ENCODE peak calls at places on chromosomes 6 and 20, in five cellular contexts. One of them, this sample, is unnamed. For H3K4me1, the result is how much of the 10 kb centered on the place peaks cover.

GRCh38 chr20:61802721-61803311 is 262.9 kb downstream of the TAF4 start:
- DNase-seq in psoas muscle: no peak
- DNase-seq in HCT116: no peak
- DNase-seq in astrocyte: no peak
- DNase-seq in lung: no peak
- DNase-seq in this sample: peak

GRCh38 chr20:50693001-50693400 is 1.7 kb upstream of the RIPOR3 start:
- DNase-seq in psoas muscle: no peak
- DNase-seq in HCT116: no peak
- DNase-seq in astrocyte: no peak
- DNase-seq in lung: no peak
- DNase-seq in this sample: no peak

GRCh38 chr6:44052419-44053011 is 74.7 kb downstream of the MRPL14 start:
- DNase-seq in psoas muscle: peak
- DNase-seq in HCT116: no peak
- DNase-seq in astrocyte: peak
- DNase-seq in lung: no peak
- DNase-seq in this sample: no peak

GRCh38 chr20:16145919-16146318 is 427.3 kb downstream of the KIF16B start:
- DNase-seq in psoas muscle: no peak
- DNase-seq in HCT116: no peak
- DNase-seq in astrocyte: no peak
- DNase-seq in lung: no peak
- DNase-seq in this sample: no peak

GRCh38 chr6:63813531-63813930 is 177.9 kb downstream of the PHF3 start:
- DNase-seq in psoas muscle: no peak
- DNase-seq in HCT116: no peak
- DNase-seq in astrocyte: no peak
- DNase-seq in lung: no peak
- DNase-seq in this sample: no peak

GRCh38 chr6:28225056-28225834 is at the start of gene ZSCAN9:
- DNase-seq in psoas muscle: peak
- DNase-seq in HCT116: peak
- DNase-seq in astrocyte: peak
- DNase-seq in lung: peak
- DNase-seq in this sample: peak

GRCh38 chr20:63553933-63554290 is at the start of gene FNDC11:
- DNase-seq in psoas muscle: no peak
- DNase-seq in HCT116: no peak
- DNase-seq in astrocyte: no peak
- DNase-seq in lung: no peak
- DNase-seq in this sample: no peak

GRCh38 chr6:3899061-3899460 is 49.9 kb downstream of the FAM50B start:
- DNase-seq in psoas muscle: no peak
- DNase-seq in HCT116: no peak
- DNase-seq in astrocyte: no peak
- DNase-seq in lung: no peak
- DNase-seq in this sample: no peak

GRCh38 chr6:44452725-44453124 is 65.2 kb downstream of the CDC5L start:
- DNase-seq in psoas muscle: no peak
- DNase-seq in HCT116: no peak
- DNase-seq in astrocyte: peak
- DNase-seq in lung: no peak
- DNase-seq in this sample: peak

GRCh38 chr6:106113256-106113954 is 27.3 kb downstream of the PRDM1 start:
- DNase-seq in psoas muscle: no peak
- DNase-seq in HCT116: no peak
- DNase-seq in astrocyte: no peak
- DNase-seq in lung: no peak
- DNase-seq in this sample: no peak

GRCh38 chr20:38840053-38840893 is 34.8 kb downstream of the PPP1R16B start:
- DNase-seq in psoas muscle: no peak
- DNase-seq in HCT116: no peak
- DNase-seq in astrocyte: peak
- DNase-seq in lung: no peak
- DNase-seq in this sample: no peak

GRCh38 chr20:10375191-10375590 is 58.8 kb downstream of the MKKS start:
- DNase-seq in psoas muscle: no peak
- DNase-seq in HCT116: no peak
- DNase-seq in astrocyte: peak
- DNase-seq in lung: no peak
- DNase-seq in this sample: no peak

GRCh38 chr6:41518118-41518517 is 28.1 kb upstream of the FOXP4 start:
- DNase-seq in psoas muscle: no peak
- DNase-seq in HCT116: no peak
- DNase-seq in astrocyte: no peak
- DNase-seq in lung: no peak
- DNase-seq in this sample: no peak

GRCh38 chr6:165404703-165405102 is 95.3 kb upstream of the C6orf118 start:
- DNase-seq in psoas muscle: no peak
- DNase-seq in HCT116: no peak
- DNase-seq in astrocyte: no peak
- DNase-seq in lung: no peak
- DNase-seq in this sample: no peak

GRCh38 chr20:58740356-58741308 is 48.0 kb downstream of the NPEPL1 start:
- DNase-seq in psoas muscle: no peak
- DNase-seq in HCT116: no peak
- DNase-seq in astrocyte: no peak
- DNase-seq in lung: peak
- DNase-seq in this sample: no peak

GRCh38 chr6:25576920-25577319 is 75.1 kb upstream of the SCGN start:
- DNase-seq in psoas muscle: no peak
- DNase-seq in HCT116: no peak
- DNase-seq in astrocyte: peak
- DNase-seq in lung: no peak
- DNase-seq in this sample: no peak

GRCh38 chr6:79872986-79873385 is 74.4 kb downstream of the ELOVL4 start:
- DNase-seq in psoas muscle: no peak
- DNase-seq in HCT116: no peak
- DNase-seq in astrocyte: peak
- DNase-seq in lung: no peak
- DNase-seq in this sample: peak

GRCh38 chr6:41214559-41215238 is 13.4 kb upstream of the TREML4 start:
- DNase-seq in psoas muscle: no peak
- DNase-seq in HCT116: no peak
- DNase-seq in astrocyte: no peak
- DNase-seq in lung: no peak
- DNase-seq in this sample: no peak

GRCh38 chr6:113623124-113623523 is 234.0 kb upstream of the MARCKS start:
- DNase-seq in psoas muscle: no peak
- DNase-seq in HCT116: no peak
- DNase-seq in astrocyte: no peak
- DNase-seq in lung: no peak
- DNase-seq in this sample: no peak

GRCh38 chr6:50706575-50706974 is 6.8 kb upstream of the TFAP2D start:
- DNase-seq in psoas muscle: no peak
- DNase-seq in HCT116: no peak
- DNase-seq in astrocyte: no peak
- DNase-seq in lung: no peak
- DNase-seq in this sample: no peak

GRCh38 chr6:149228276-149228962 is 89.1 kb upstream of the TAB2 start:
- DNase-seq in psoas muscle: no peak
- DNase-seq in HCT116: no peak
- DNase-seq in astrocyte: no peak
- DNase-seq in lung: no peak
- DNase-seq in this sample: no peak
- H3K4me1 ChIP-seq in psoas muscle: under half
- H3K4me1 ChIP-seq in HCT116: under half
- H3K4me1 ChIP-seq in astrocyte: under half
- H3K4me1 ChIP-seq in lung: under half
- H3K4me1 ChIP-seq in this sample: under half

GRCh38 chr6:14130431-14131075 is 13.0 kb downstream of the CD83 start:
- DNase-seq in psoas muscle: no peak
- DNase-seq in HCT116: no peak
- DNase-seq in astrocyte: peak
- DNase-seq in lung: no peak
- DNase-seq in this sample: peak
- H3K4me1 ChIP-seq in psoas muscle: under half
- H3K4me1 ChIP-seq in HCT116: under half
- H3K4me1 ChIP-seq in astrocyte: under half
- H3K4me1 ChIP-seq in lung: under half
- H3K4me1 ChIP-seq in this sample: under half

GRCh38 chr6:108626777-108627176 is 66.1 kb downstream of the FOXO3 start:
- DNase-seq in psoas muscle: no peak
- DNase-seq in HCT116: no peak
- DNase-seq in astrocyte: no peak
- DNase-seq in lung: no peak
- DNase-seq in this sample: no peak

GRCh38 chr6:108621117-108621516 is 60.4 kb downstream of the FOXO3 start:
- DNase-seq in psoas muscle: peak
- DNase-seq in HCT116: peak
- DNase-seq in astrocyte: peak
- DNase-seq in lung: no peak
- DNase-seq in this sample: peak

GRCh38 chr6:108623995-108624394 is 63.3 kb downstream of the FOXO3 start:
- DNase-seq in psoas muscle: no peak
- DNase-seq in HCT116: no peak
- DNase-seq in astrocyte: no peak
- DNase-seq in lung: no peak
- DNase-seq in this sample: no peak

GRCh38 chr6:108619431-108620197 is 58.9 kb downstream of the FOXO3 start:
- DNase-seq in psoas muscle: no peak
- DNase-seq in HCT116: no peak
- DNase-seq in astrocyte: no peak
- DNase-seq in lung: no peak
- DNase-seq in this sample: peak

GRCh38 chr6:108622601-108623335 is 62.1 kb downstream of the FOXO3 start:
- DNase-seq in psoas muscle: peak
- DNase-seq in HCT116: no peak
- DNase-seq in astrocyte: peak
- DNase-seq in lung: peak
- DNase-seq in this sample: peak
- H3K4me1 ChIP-seq in psoas muscle: half or more
- H3K4me1 ChIP-seq in HCT116: under half
- H3K4me1 ChIP-seq in astrocyte: under half
- H3K4me1 ChIP-seq in lung: under half
- H3K4me1 ChIP-seq in this sample: under half

GRCh38 chr20:23082846-23083552 is 3.1 kb downstream of the CD93 start:
- DNase-seq in psoas muscle: no peak
- DNase-seq in HCT116: no peak
- DNase-seq in astrocyte: no peak
- DNase-seq in lung: peak
- DNase-seq in this sample: peak
- H3K4me1 ChIP-seq in psoas muscle: under half
- H3K4me1 ChIP-seq in HCT116: under half
- H3K4me1 ChIP-seq in astrocyte: under half
- H3K4me1 ChIP-seq in lung: under half
- H3K4me1 ChIP-seq in this sample: under half

GRCh38 chr6:35926509-35927215 is 5.8 kb upstream of the SRPK1 start:
- DNase-seq in psoas muscle: no peak
- DNase-seq in HCT116: no peak
- DNase-seq in astrocyte: no peak
- DNase-seq in lung: no peak
- DNase-seq in this sample: no peak
- H3K4me1 ChIP-seq in psoas muscle: under half
- H3K4me1 ChIP-seq in HCT116: under half
- H3K4me1 ChIP-seq in astrocyte: under half
- H3K4me1 ChIP-seq in lung: under half
- H3K4me1 ChIP-seq in this sample: under half

DNA sequence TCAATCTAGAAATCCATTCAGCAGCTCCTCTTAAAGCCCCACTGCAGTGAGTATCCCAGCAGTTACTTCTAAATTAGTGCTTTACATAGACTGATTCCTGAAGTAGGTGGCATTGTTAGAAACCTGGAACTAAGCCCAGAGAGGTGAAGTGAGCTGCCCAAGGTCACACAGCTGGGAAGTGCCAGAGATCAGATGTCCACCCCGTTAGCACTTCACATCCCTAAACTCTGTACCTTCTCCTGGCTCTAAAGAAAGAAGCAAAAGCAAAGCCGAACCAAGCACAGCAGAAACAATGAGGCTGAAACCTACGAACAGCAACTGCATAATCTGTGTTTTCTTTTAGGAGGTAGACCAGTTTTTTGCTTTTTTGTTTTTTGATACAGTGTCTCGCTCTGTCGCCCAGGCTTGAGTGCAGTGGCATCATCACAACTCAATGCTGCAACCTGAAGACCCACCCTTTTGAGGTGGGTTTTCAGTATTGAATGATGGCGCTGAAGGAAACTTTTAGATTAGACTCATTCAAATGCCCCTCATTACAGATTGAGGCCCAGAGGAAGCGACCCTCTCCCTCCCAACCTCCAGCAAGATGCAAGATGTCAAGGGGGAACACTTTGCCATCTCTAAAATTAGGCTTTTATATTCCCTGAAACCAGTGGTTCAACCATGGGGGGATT is 3.2 kb upstream of the ZMYND8 start:
- DNase-seq in psoas muscle: no peak
- DNase-seq in HCT116: no peak
- DNase-seq in astrocyte: no peak
- DNase-seq in lung: no peak
- DNase-seq in this sample: no peak
- H3K4me1 ChIP-seq in psoas muscle: half or more
- H3K4me1 ChIP-seq in HCT116: half or more
- H3K4me1 ChIP-seq in astrocyte: half or more
- H3K4me1 ChIP-seq in lung: under half
- H3K4me1 ChIP-seq in this sample: under half

GRCh38 chr6:11209369-11209768 is 23.1 kb downstream of the NEDD9 start:
- DNase-seq in psoas muscle: no peak
- DNase-seq in HCT116: no peak
- DNase-seq in astrocyte: no peak
- DNase-seq in lung: no peak
- DNase-seq in this sample: no peak

GRCh38 chr6:11206576-11206975 is 25.9 kb downstream of the NEDD9 start:
- DNase-seq in psoas muscle: no peak
- DNase-seq in HCT116: no peak
- DNase-seq in astrocyte: peak
- DNase-seq in lung: no peak
- DNase-seq in this sample: no peak

GRCh38 chr6:11208267-11208666 is 24.2 kb downstream of the NEDD9 start:
- DNase-seq in psoas muscle: no peak
- DNase-seq in HCT116: no peak
- DNase-seq in astrocyte: no peak
- DNase-seq in lung: no peak
- DNase-seq in this sample: no peak

GRCh38 chr6:11205721-11206120 is 26.7 kb downstream of the NEDD9 start:
- DNase-seq in psoas muscle: no peak
- DNase-seq in HCT116: no peak
- DNase-seq in astrocyte: no peak
- DNase-seq in lung: no peak
- DNase-seq in this sample: no peak

GRCh38 chr6:11207199-11207968 is 25.1 kb downstream of the NEDD9 start:
- DNase-seq in psoas muscle: no peak
- DNase-seq in HCT116: peak
- DNase-seq in astrocyte: peak
- DNase-seq in lung: peak
- DNase-seq in this sample: peak
- H3K4me1 ChIP-seq in psoas muscle: under half
- H3K4me1 ChIP-seq in HCT116: under half
- H3K4me1 ChIP-seq in astrocyte: half or more
- H3K4me1 ChIP-seq in lung: under half
- H3K4me1 ChIP-seq in this sample: under half

DNA sequence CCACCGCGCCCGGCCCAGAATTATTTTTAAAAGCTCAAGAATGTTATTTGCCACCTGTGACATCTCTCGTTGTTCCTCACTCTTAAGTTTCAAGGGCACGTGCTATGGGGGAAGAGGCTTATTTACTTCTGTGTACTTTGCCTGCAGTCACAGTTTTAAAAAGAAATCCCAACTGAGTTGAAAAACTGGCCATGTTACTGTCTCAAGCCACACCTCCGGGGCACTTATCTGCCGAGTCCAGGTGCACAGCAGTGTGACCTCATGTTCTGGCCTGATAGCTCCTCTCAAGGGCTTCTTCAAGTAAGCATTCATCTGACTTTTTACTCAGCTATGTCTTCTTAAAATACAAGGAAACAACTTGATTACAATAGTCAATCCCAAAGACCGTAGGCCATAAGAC is 34.5 kb downstream of the SHLD1 start:
- DNase-seq in psoas muscle: no peak
- DNase-seq in HCT116: no peak
- DNase-seq in astrocyte: no peak
- DNase-seq in lung: peak
- DNase-seq in this sample: peak
- H3K4me1 ChIP-seq in psoas muscle: under half
- H3K4me1 ChIP-seq in HCT116: under half
- H3K4me1 ChIP-seq in astrocyte: under half
- H3K4me1 ChIP-seq in lung: under half
- H3K4me1 ChIP-seq in this sample: under half